ENCODE peak calls at places on chromosomes 11 and 22, in five cellular contexts. M is mesothelial cell of epicardium; F is fibroblast of lung; R is CD4-positive, alpha-beta T cell; S is B cell. P is an unnamed sample.

GRCh38 chr11:59898652-59899051 is 20.1 kb downstream of the OOSP3 start:
- DNase-seq in F (no peak), R (no peak), M (no peak), S (no peak), P (no peak)

GRCh38 chr22:20017622-20017958 is 967 bp upstream of the ARVCF start:
- DNase-seq in S (no peak), R (no peak), F (no peak), M (no peak), P (no peak)

GRCh38 chr22:17436981-17437410 is 67.7 kb downstream of the CECR2 start:
- DNase-seq in S (no peak), M (no peak), F (no peak), R (no peak), P (no peak)

GRCh38 chr11:10303558-10304363 is 1.1 kb upstream of the ADM start:
- DNase-seq in F (peak; percentile 41), R (no peak), M (no peak), S (peak; percentile 61), P (no peak)

GRCh38 chr22:48223488-48224190 is 1461.2 kb downstream of the TBC1D22A start:
- DNase-seq in F (no peak), S (no peak), M (no peak), R (no peak), P (no peak)

GRCh38 chr11:106608677-106609076 is 409.6 kb downstream of the GUCY1A2 start:
- DNase-seq in S (no peak), M (no peak), F (peak; percentile 54), R (no peak), P (no peak)

GRCh38 chr11:44804449-44805151 is 77.8 kb downstream of the TSPAN18 start:
- DNase-seq in F (peak; percentile 35), S (no peak), R (no peak), M (no peak), P (no peak)

GRCh38 chr11:106086135-106086534 is 8.7 kb downstream of the AASDHPPT start:
- DNase-seq in F (no peak), M (no peak), R (no peak), S (no peak), P (no peak)

GRCh38 chr22:46764779-46765485 is 2.5 kb downstream of the TBC1D22A start:
- DNase-seq in R (no peak), M (no peak), F (no peak), S (no peak), P (no peak)

GRCh38 chr11:75140269-75141138 is 10.4 kb upstream of the SLCO2B1 start:
- DNase-seq in M (peak; percentile 51), F (peak; percentile 12), S (peak; percentile 81), R (peak; percentile 77), P (no peak)

GRCh38 chr22:31240011-31240410 is 27.9 kb downstream of the LIMK2 start:
- DNase-seq in M (no peak), F (peak; percentile 48), R (no peak), S (no peak), P (no peak)

GRCh38 chr22:29639096-29639495 is 35.7 kb downstream of the NF2 start:
- DNase-seq in F (no peak), S (no peak), M (no peak), R (no peak), P (no peak)

GRCh38 chr11:75380716-75381420 is 18.4 kb upstream of the RPS3 start:
- DNase-seq in R (no peak), S (no peak), F (no peak), M (no peak), P (no peak)

GRCh38 chr11:16749666-16750065 is 11.2 kb downstream of the C11orf58 start:
- DNase-seq in R (no peak), M (no peak), S (no peak), F (no peak), P (no peak)

GRCh38 chr11:133955091-133955846 is 1.5 kb downstream of the IGSF9B start:
- DNase-seq in M (no peak), F (no peak), R (no peak), S (peak; percentile 14), P (no peak)

GRCh38 chr22:21714059-21714770 is 21.4 kb downstream of the YPEL1 start:
- DNase-seq in R (no peak), F (no peak), M (no peak), S (no peak), P (no peak)

GRCh38 chr11:102576350-102576749 is 45.8 kb upstream of the MMP7 start:
- DNase-seq in S (no peak), F (no peak), R (no peak), M (no peak), P (no peak)

GRCh38 chr22:31286360-31287255 is 5.7 kb downstream of the PIK3IP1 start:
- DNase-seq in R (no peak), F (no peak), M (no peak), S (peak; percentile 49), P (no peak)

GRCh38 chr11:102172127-102172848 is 62.0 kb downstream of the YAP1 start:
- DNase-seq in R (no peak), F (peak; percentile 69), M (no peak), S (no peak), P (no peak)

GRCh38 chr22:35347462-35347861 is 33.4 kb upstream of the HMOX1 start:
- DNase-seq in F (no peak), S (no peak), M (no peak), R (no peak), P (no peak)

GRCh38 chr11:111697910-111698309 is 68.3 kb downstream of the PPP2R1B start:
- DNase-seq in F (no peak), R (no peak), M (no peak), S (no peak), P (no peak)

DNA sequence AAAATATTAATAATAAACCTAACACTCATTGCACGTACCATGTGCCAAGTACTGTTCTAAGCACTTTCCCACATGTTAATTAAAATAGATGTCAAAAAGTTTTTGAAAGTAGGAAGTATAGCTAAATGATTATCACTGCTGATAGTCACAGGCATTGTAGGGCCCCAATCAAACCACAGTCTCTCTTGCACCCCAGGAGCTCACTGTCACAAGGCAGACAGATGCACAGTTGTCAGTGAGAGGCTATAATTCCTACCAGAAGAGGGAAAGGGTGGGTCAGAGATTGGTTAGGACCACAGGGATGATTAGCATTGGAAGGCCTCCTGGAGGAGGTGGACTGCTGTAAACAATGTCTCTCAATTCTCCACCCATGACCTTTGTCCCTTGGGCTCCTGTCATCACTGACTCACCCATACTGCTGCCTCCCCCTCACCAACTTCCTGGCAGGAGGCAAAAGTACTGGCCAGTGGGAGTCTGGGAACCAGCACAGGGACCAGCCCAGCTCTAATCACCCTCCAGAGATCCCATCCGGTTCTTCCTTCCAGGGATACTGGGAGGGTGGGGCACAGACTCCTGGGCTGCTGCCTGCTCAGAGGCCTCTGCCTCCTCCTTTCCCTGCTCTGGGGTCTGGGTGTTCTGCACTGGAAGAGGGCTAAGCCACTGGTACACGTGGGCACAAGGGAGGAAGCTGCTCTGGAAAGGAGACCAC is 1.1 kb upstream of the POLD4 start:
- DNase-seq in M (no peak), F (peak; percentile 97), R (no peak), S (no peak), P (peak; percentile 79)
- TF ChIP-seq CTCF in M (no peak), F (no peak), R (no peak), S (no peak), P (peak; percentile 28)

DNA sequence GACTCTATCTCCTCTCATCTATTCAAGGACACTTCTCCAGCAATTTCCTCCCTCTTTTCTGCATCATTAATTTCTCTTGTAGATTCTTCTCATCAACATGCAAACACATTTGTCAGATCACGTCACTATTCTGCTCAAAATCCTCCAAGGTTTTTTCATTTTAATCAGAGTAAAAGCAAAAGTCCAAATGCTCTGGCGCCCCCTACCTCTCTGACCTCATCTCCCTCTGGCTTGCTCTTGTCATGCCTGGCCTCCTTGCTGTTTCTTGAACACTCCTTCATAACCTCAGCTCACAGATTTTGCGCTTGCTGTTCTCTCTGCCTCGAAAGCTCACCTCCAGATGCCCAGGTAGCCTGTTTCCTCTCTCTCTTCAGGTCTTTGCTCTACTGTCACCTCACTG is 22.4 kb downstream of the RTCB start:
- DNase-seq in M (no peak), F (no peak), R (no peak), S (no peak), P (no peak)
- TF ChIP-seq CTCF in M (no peak), F (peak; percentile 35), R (peak; percentile 12), S (peak; percentile 32), P (peak; percentile 32)

GRCh38 chr11:64269380-64270234 is 14.9 kb downstream of the BAD start:
- DNase-seq in R (peak; percentile 95), F (peak; percentile 100), S (peak; percentile 96), M (peak; percentile 91), P (peak; percentile 100)
- TF ChIP-seq CTCF in R (no peak), F (no peak), S (peak; percentile 37), M (no peak), P (no peak)

GRCh38 chr11:84552791-84553190 is 1074.4 kb downstream of the DLG2 start:
- DNase-seq in S (no peak), M (no peak), R (no peak), F (peak; percentile 24), P (no peak)

GRCh38 chr11:84563356-84563755 is 1063.8 kb downstream of the DLG2 start:
- DNase-seq in F (no peak), R (no peak), S (no peak), M (no peak), P (no peak)

DNA sequence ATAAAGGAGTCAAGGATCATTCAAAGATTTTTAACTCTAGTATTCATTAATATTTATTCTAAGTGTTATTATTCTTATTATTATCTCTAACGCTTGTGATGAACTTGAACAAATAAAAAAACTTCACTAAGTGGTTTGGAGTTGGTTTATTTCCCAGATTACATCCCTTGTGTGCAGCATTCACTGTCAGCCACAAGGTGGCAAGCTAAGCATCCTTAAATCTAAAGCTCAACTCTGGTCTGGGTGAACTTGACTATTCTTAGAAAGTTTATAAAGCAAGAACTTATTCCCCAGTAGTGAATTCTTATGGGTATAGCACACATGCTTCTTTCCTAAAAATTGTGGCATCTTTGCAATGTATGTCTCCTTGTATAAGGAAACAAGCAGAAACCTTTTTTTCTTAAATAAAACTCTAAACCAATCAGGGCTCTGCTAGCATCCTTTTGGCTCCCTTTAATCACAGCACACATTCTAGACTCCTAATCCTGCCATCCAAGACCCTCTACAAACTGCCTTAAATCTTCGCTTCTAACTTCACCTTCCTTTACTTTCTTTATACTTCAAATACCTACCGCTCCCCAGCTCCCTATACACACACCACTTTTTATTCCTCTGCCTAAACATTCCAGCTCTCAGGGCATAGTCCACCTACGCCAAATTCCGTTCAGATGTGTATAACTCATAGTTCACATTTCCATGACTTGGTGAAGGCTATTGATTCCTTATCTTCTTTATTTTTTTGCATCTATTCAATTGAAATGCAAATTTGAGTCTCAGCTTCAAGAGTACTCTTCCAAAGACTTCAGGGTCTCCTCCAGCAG is 1068.8 kb downstream of the DLG2 start:
- DNase-seq in M (no peak), F (peak; percentile 51), R (no peak), S (peak; percentile 46), P (peak; percentile 12)
- TF ChIP-seq CTCF in M (peak; percentile 87), F (peak; percentile 89), R (peak; percentile 37), S (peak; percentile 85), P (peak; percentile 93)

GRCh38 chr11:72821920-72822799 is 7.9 kb downstream of the ATG16L2 start:
- DNase-seq in F (peak; percentile 85), S (peak; percentile 87), M (peak; percentile 91), R (peak; percentile 92), P (peak; percentile 57)
- TF ChIP-seq CTCF in F (no peak), S (peak; percentile 52), M (peak; percentile 46), R (no peak), P (peak; percentile 1)

DNA sequence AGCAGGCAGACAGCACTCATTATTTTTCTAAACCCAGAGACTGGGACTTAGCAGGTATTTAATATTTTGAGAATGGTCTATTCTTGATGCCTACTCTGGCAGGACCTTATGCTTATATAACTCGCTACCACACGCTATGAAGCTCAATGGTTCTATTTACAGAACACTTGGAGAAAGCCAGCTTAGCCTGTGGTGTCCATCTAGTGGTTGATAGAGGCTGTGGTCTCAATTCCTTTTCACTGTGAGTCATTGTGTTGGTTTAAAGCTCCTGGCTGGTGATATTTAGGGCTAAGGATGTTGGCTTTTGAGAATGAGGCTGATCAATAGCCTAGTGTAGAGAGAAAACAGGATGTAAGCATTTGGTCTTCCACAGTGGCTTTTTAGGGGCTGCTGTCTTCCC is 206.4 kb downstream of the DBX1 start:
- DNase-seq in S (no peak), F (peak; percentile 94), M (no peak), R (no peak), P (no peak)
- TF ChIP-seq CTCF in S (no peak), F (peak; percentile 77), M (no peak), R (no peak), P (peak; percentile 67)

P was measured in AG09319.